ENCODE peak calls at places on chromosome X, in five cellular contexts. W is left cardiac atrium, D is dermis blood vessel endothelial cell, P is NCI-H1092 treated with DMSO at 0.1 percent for 48 hours, E is NCI-H774. F is an unnamed sample.

GRCh38 chrX:119981286-119982070 is 37.9 kb upstream of the NKAP start:
- DNase-seq in W (no peak), D (peak), P (peak), E (peak), F (peak)

GRCh38 chrX:2689773-2690666 is 1.1 kb upstream of the CD99 start:
- DNase-seq in W (no peak), D (no peak), P (no peak), E (no peak), F (no peak)

GRCh38 chrX:110036162-110037033 is 33.5 kb downstream of the TMEM164 start:
- DNase-seq in W (no peak), D (no peak), P (no peak), E (no peak), F (no peak)

GRCh38 chrX:34653811-34654210 is 3.3 kb downstream of the TMEM47 start:
- DNase-seq in W (no peak), D (no peak), P (no peak), E (no peak), F (no peak)

GRCh38 chrX:115649461-115650063 is 88.6 kb downstream of the PLS3 start:
- DNase-seq in W (no peak), D (no peak), P (no peak), E (no peak), F (peak)

GRCh38 chrX:104335765-104336164 is 81.0 kb upstream of the ESX1 start:
- DNase-seq in W (no peak), D (no peak), P (no peak), E (no peak), F (no peak)

GRCh38 chrX:132749406-132749805 is 209.0 kb downstream of the HS6ST2 start:
- DNase-seq in W (no peak), D (no peak), P (no peak), E (no peak), F (no peak)

GRCh38 chrX:67546496-67547423 is 2.9 kb downstream of the AR start:
- DNase-seq in W (no peak), D (no peak), P (no peak), E (no peak), F (peak)

GRCh38 chrX:107823042-107823441 is 2.6 kb upstream of the MID2 start:
- DNase-seq in W (no peak), D (no peak), P (no peak), E (no peak), F (no peak)

GRCh38 chrX:107826286-107827136 is 845 bp downstream of the MID2 start:
- DNase-seq in W (peak), D (peak), P (peak), E (no peak), F (peak)

GRCh38 chrX:13968198-13968597 is 61.5 kb downstream of the GEMIN8 start:
- DNase-seq in W (no peak), D (no peak), P (no peak), E (no peak), F (no peak)

GRCh38 chrX:30312858-30313257 is 3.7 kb upstream of the NR0B1 start:
- DNase-seq in W (no peak), D (no peak), P (no peak), E (no peak), F (no peak)

GRCh38 chrX:1294301-1295067 is 25.9 kb downstream of the CSF2RA start:
- DNase-seq in W (no peak), D (no peak), P (no peak), E (no peak), F (no peak)

GRCh38 chrX:16113978-16114554 is 9.3 kb upstream of the GRPR start:
- DNase-seq in W (no peak), D (no peak), P (no peak), E (no peak), F (no peak)